ENCODE peak calls at places on chromosomes 5 and 9, in six cellular contexts. One of them, this sample, is unnamed.

GRCh38 chr5:36301858-36302603 is at the start of gene RANBP3L:
- DNase-seq in NCI-H774: peak
- DNase-seq in MM.1S: peak
- DNase-seq in myocyte: peak
- DNase-seq in activated T-helper 1 cell treated with Interleukin-2 at 50 U/mL for 16 hours: no peak
- DNase-seq in AG09319: peak
- DNase-seq in this sample: peak

GRCh38 chr5:33890147-33890546 is 1.6 kb downstream of the ADAMTS12 start:
- DNase-seq in myocyte: peak
- DNase-seq in AG09319: no peak
- DNase-seq in MM.1S: no peak
- DNase-seq in activated T-helper 1 cell treated with Interleukin-2 at 50 U/mL for 16 hours: no peak
- DNase-seq in NCI-H774: no peak
- DNase-seq in this sample: peak

GRCh38 chr9:120735415-120736126 is 21.3 kb upstream of the MEGF9 start:
- DNase-seq in NCI-H774: no peak
- DNase-seq in myocyte: no peak
- DNase-seq in activated T-helper 1 cell treated with Interleukin-2 at 50 U/mL for 16 hours: no peak
- DNase-seq in AG09319: peak
- DNase-seq in MM.1S: no peak
- DNase-seq in this sample: peak

GRCh38 chr5:172902497-172903472 is 56.4 kb upstream of the RPL26L1 start:
- DNase-seq in activated T-helper 1 cell treated with Interleukin-2 at 50 U/mL for 16 hours: no peak
- DNase-seq in MM.1S: no peak
- DNase-seq in myocyte: peak
- DNase-seq in AG09319: peak
- DNase-seq in NCI-H774: no peak
- DNase-seq in this sample: peak

GRCh38 chr5:5141625-5142527 is 1.7 kb downstream of the ADAMTS16 start:
- DNase-seq in NCI-H774: peak
- DNase-seq in AG09319: peak
- DNase-seq in myocyte: peak
- DNase-seq in activated T-helper 1 cell treated with Interleukin-2 at 50 U/mL for 16 hours: no peak
- DNase-seq in MM.1S: peak
- DNase-seq in this sample: peak

GRCh38 chr9:71504636-71505035 is 263.7 kb downstream of the CEMIP2 start:
- DNase-seq in activated T-helper 1 cell treated with Interleukin-2 at 50 U/mL for 16 hours: no peak
- DNase-seq in MM.1S: no peak
- DNase-seq in NCI-H774: no peak
- DNase-seq in myocyte: no peak
- DNase-seq in AG09319: no peak
- DNase-seq in this sample: no peak

GRCh38 chr9:120713257-120714087 is 798 bp downstream of the MEGF9 start:
- DNase-seq in NCI-H774: no peak
- DNase-seq in MM.1S: peak
- DNase-seq in activated T-helper 1 cell treated with Interleukin-2 at 50 U/mL for 16 hours: no peak
- DNase-seq in AG09319: no peak
- DNase-seq in myocyte: peak
- DNase-seq in this sample: no peak

GRCh38 chr5:176492431-176492830 is 44.2 kb downstream of the FAF2 start:
- DNase-seq in activated T-helper 1 cell treated with Interleukin-2 at 50 U/mL for 16 hours: no peak
- DNase-seq in AG09319: no peak
- DNase-seq in myocyte: no peak
- DNase-seq in MM.1S: no peak
- DNase-seq in NCI-H774: no peak
- DNase-seq in this sample: peak

GRCh38 chr9:2053883-2054845 is 39.0 kb downstream of the SMARCA2 start:
- DNase-seq in AG09319: peak
- DNase-seq in myocyte: peak
- DNase-seq in MM.1S: peak
- DNase-seq in activated T-helper 1 cell treated with Interleukin-2 at 50 U/mL for 16 hours: peak
- DNase-seq in NCI-H774: no peak
- DNase-seq in this sample: no peak